ENCODE peak calls at places on chromosomes 2 and 18, in seven cellular contexts. Y is astrocyte of the spinal cord; I is effector memory CD4-positive, alpha-beta T cell; G is mammary epithelial cell; R is AG04450; K is right lobe of liver; A is fibroblast of pulmonary artery. L is an unnamed sample.

GRCh38 chr2:182581196-182581935 is 134.7 kb upstream of the DNAJC10 start:
- DNase-seq in Y (peak), I (no peak), G (no peak), R (no peak), K (no peak), A (peak), L (no peak)

GRCh38 chr2:18824915-18825314 is 235.5 kb upstream of the NT5C1B start:
- DNase-seq in Y (no peak), I (no peak), G (no peak), R (no peak), K (no peak), A (no peak), L (no peak)

GRCh38 chr18:64474751-64475150 is 325.9 kb upstream of the LINC00305 start:
- DNase-seq in Y (no peak), I (no peak), G (no peak), R (no peak), K (no peak), A (no peak), L (no peak)

GRCh38 chr2:149817206-149817605 is 229.6 kb upstream of the MMADHC start:
- DNase-seq in Y (peak), I (no peak), G (no peak), R (no peak), K (no peak), A (peak), L (no peak)

GRCh38 chr2:26640331-26640745 is 828 bp downstream of the CIB4 start:
- DNase-seq in Y (peak), I (no peak), G (peak), R (no peak), K (no peak), A (peak), L (no peak)

GRCh38 chr2:240597054-240597418 is 10.5 kb downstream of the CAPN10 start:
- DNase-seq in Y (no peak), I (no peak), G (no peak), R (no peak), K (peak), A (no peak), L (peak)

GRCh38 chr2:225793736-225794550 is 394.4 kb downstream of the NYAP2 start:
- DNase-seq in Y (no peak), I (no peak), G (no peak), R (no peak), K (no peak), A (no peak), L (no peak)

GRCh38 chr2:142682528-142682927 is 194.9 kb upstream of the KYNU start:
- DNase-seq in Y (peak), I (no peak), G (peak), R (no peak), K (no peak), A (peak), L (no peak)

GRCh38 chr2:167294775-167295140 is 406.5 kb downstream of the XIRP2 start:
- DNase-seq in Y (no peak), I (no peak), G (peak), R (no peak), K (no peak), A (peak), L (no peak)

GRCh38 chr2:239756392-239757153 is 268.6 kb downstream of the NDUFA10 start:
- DNase-seq in Y (peak), I (no peak), G (no peak), R (no peak), K (peak), A (peak), L (peak)

GRCh38 chr2:127158614-127159290 is 51.8 kb upstream of the BIN1 start:
- DNase-seq in Y (no peak), I (no peak), G (no peak), R (no peak), K (no peak), A (no peak), L (no peak)

GRCh38 chr2:96470089-96470488 is 35.1 kb downstream of the NEURL3 start:
- DNase-seq in Y (no peak), I (no peak), G (no peak), R (no peak), K (no peak), A (no peak), L (no peak)

GRCh38 chr2:133640103-133640502 is 71.8 kb upstream of the NCKAP5 start:
- DNase-seq in Y (no peak), I (no peak), G (no peak), R (no peak), K (no peak), A (no peak), L (no peak)

GRCh38 chr2:19649785-19650380 is 251.9 kb downstream of the TTC32 start:
- DNase-seq in Y (peak), I (no peak), G (peak), R (peak), K (no peak), A (peak), L (peak)

GRCh38 chr2:151175857-151176256 is 85.8 kb downstream of the RBM43 start:
- DNase-seq in Y (no peak), I (no peak), G (no peak), R (no peak), K (no peak), A (no peak), L (no peak)

GRCh38 chr2:120398051-120398960 is 52.4 kb downstream of the INHBB start:
- DNase-seq in Y (peak), I (no peak), G (peak), R (peak), K (peak), A (peak), L (no peak)

GRCh38 chr2:68727698-68728375 is 6.8 kb upstream of the ARHGAP25 start:
- DNase-seq in Y (peak), I (no peak), G (no peak), R (peak), K (no peak), A (peak), L (no peak)

GRCh38 chr2:36578343-36579296 is 19.3 kb downstream of the FEZ2 start:
- DNase-seq in Y (no peak), I (no peak), G (peak), R (no peak), K (no peak), A (no peak), L (no peak)

GRCh38 chr2:181621779-181622490 is 35.0 kb downstream of the CERKL start:
- DNase-seq in Y (no peak), I (no peak), G (no peak), R (no peak), K (no peak), A (no peak), L (no peak)

GRCh38 chr2:173148520-173148919 is 72.9 kb downstream of the MAP3K20 start:
- DNase-seq in Y (no peak), I (no peak), G (peak), R (no peak), K (no peak), A (peak), L (no peak)

GRCh38 chr2:141187063-141187429 is 943.8 kb downstream of the LRP1B start:
- DNase-seq in Y (no peak), I (no peak), G (no peak), R (peak), K (no peak), A (peak), L (no peak)

GRCh38 chr2:82340578-82341053 is 2036.1 kb upstream of the LRRTM1 start:
- DNase-seq in Y (no peak), I (no peak), G (no peak), R (no peak), K (no peak), A (no peak), L (no peak)

GRCh38 chr2:76998713-76999112 is 523.5 kb downstream of the LRRTM4 start:
- DNase-seq in Y (peak), I (no peak), G (no peak), R (no peak), K (no peak), A (no peak), L (no peak)

GRCh38 chr2:139905624-139906023 is 1125.4 kb upstream of the NXPH2 start:
- DNase-seq in Y (no peak), I (no peak), G (no peak), R (no peak), K (no peak), A (no peak), L (no peak)

GRCh38 chr2:203077458-203077857 is 62.8 kb downstream of the NBEAL1 start:
- DNase-seq in Y (peak), I (no peak), G (no peak), R (no peak), K (no peak), A (peak), L (no peak)

GRCh38 chr2:218984239-218985020 is 554 bp downstream of the FEV start:
- DNase-seq in Y (no peak), I (no peak), G (no peak), R (no peak), K (no peak), A (peak), L (peak)
- H3K4me3 ChIP-seq in Y (no peak), I (no peak), G (no peak), R (no peak), K (no peak), A (no peak), L (peak)

GRCh38 chr18:34493566-34494358 is 216.3 kb upstream of the DTNA start:
- DNase-seq in Y (peak), I (no peak), G (peak), R (no peak), K (peak), A (peak), L (peak)

GRCh38 chr18:34492652-34493051 is 217.4 kb upstream of the DTNA start:
- DNase-seq in Y (peak), I (no peak), G (peak), R (no peak), K (no peak), A (peak), L (no peak)

GRCh38 chr18:34493099-34493544 is 217.0 kb upstream of the DTNA start:
- DNase-seq in Y (peak), I (no peak), G (peak), R (no peak), K (peak), A (peak), L (peak)

GRCh38 chr18:34494359-34494696 is 215.8 kb upstream of the DTNA start:
- DNase-seq in Y (no peak), I (no peak), G (no peak), R (no peak), K (no peak), A (no peak), L (peak)

DNA sequence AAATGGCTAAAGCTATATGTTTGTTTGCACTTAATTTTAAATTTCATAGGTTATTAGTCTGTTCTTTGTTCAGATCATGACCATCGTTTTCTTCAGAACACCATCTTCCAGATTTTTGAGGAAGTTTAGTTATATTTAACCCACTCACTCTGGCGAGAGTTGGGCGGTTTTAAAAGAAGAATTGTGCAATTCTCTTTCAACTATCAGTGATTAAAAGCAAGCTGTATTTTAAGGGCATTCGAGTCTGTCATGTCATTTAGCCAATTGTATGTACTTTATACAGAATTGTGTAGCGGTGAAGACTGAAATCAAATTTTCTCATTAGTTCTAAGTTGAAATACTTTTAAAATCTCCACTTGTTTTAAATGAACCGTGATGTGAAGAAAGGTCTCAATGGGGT is 214.7 kb upstream of the DTNA start:
- DNase-seq in Y (no peak), I (no peak), G (no peak), R (no peak), K (no peak), A (no peak), L (no peak)
- H3K4me3 ChIP-seq in Y (no peak), I (no peak), G (no peak), R (no peak), K (no peak), A (no peak), L (peak)

GRCh38 chr2:237603718-237604362 is 13.3 kb upstream of the RAB17 start:
- DNase-seq in Y (peak), I (peak), G (no peak), R (peak), K (no peak), A (peak), L (no peak)

GRCh38 chr2:237601453-237602116 is 11.1 kb upstream of the RAB17 start:
- DNase-seq in Y (no peak), I (no peak), G (no peak), R (no peak), K (no peak), A (no peak), L (no peak)

GRCh38 chr2:237602409-237602808 is 11.9 kb upstream of the RAB17 start:
- DNase-seq in Y (no peak), I (no peak), G (no peak), R (no peak), K (no peak), A (no peak), L (no peak)

GRCh38 chr2:237604391-237604790 is 13.9 kb upstream of the RAB17 start:
- DNase-seq in Y (no peak), I (no peak), G (no peak), R (no peak), K (no peak), A (no peak), L (no peak)

GRCh38 chr2:237603049-237603717 is 12.6 kb upstream of the RAB17 start:
- DNase-seq in Y (no peak), I (no peak), G (no peak), R (no peak), K (no peak), A (no peak), L (no peak)
- H3K4me3 ChIP-seq in Y (no peak), I (no peak), G (no peak), R (no peak), K (no peak), A (no peak), L (no peak)

DNA sequence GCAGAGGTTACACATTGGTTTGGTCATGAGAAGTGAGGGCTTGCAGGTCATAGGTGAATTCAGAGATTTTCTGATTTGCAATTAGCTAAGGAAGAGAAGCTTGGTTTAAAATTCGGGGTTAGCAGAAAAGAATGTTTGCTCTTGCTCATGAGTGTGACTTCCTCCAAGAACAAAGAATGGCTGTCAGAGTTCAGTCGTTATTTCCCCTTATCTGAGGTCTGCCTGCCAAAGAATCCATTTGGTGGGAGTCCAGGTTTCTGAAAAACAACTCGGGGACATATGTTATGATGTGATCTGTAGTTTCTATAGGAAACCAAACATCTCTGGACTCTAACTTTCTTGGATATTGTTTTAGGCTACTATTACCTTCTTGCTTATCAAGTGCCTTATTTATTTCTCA is 3.2 kb upstream of the UGT1A6 start:
- DNase-seq in Y (no peak), I (no peak), G (no peak), R (no peak), K (no peak), A (peak), L (no peak)
- H3K4me3 ChIP-seq in Y (no peak), I (no peak), G (no peak), R (no peak), K (no peak), A (no peak), L (no peak)

DNA sequence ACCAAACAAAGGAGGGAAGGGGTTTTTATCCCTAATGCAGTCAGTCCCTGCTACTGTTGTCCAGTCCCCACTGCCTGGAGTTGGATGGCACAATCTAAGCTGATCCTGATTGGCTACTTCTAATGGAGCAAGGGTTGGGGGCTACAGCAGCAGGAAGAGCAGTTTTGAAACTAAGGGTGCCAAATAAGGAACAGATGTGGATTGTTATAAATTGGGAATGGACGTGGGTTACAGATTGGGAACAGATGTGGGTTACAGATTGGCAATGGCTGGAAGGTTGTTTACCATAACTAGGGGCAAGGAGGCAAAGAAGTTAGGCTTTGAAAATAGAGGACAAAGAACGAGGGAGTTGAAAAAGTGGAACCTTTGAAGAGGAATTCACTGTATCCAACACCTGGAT is 16.0 kb upstream of the PROM2 start:
- DNase-seq in Y (no peak), I (no peak), G (no peak), R (no peak), K (no peak), A (no peak), L (no peak)
- H3K4me3 ChIP-seq in Y (no peak), I (no peak), G (no peak), R (no peak), K (no peak), A (no peak), L (no peak)

GRCh38 chr2:200308001-200308400 is 1.5 kb downstream of the SPATS2L start:
- DNase-seq in Y (peak), I (no peak), G (peak), R (no peak), K (no peak), A (peak), L (no peak)

GRCh38 chr2:200309296-200309846 is 2.9 kb downstream of the SPATS2L start:
- DNase-seq in Y (no peak), I (no peak), G (no peak), R (no peak), K (no peak), A (no peak), L (no peak)

GRCh38 chr2:200308421-200309295 is 2.2 kb downstream of the SPATS2L start:
- DNase-seq in Y (peak), I (no peak), G (peak), R (no peak), K (no peak), A (peak), L (no peak)

GRCh38 chr2:200310545-200310971 is 4.1 kb downstream of the SPATS2L start:
- DNase-seq in Y (peak), I (no peak), G (no peak), R (no peak), K (no peak), A (peak), L (no peak)

GRCh38 chr2:200311139-200311538 is 4.6 kb downstream of the SPATS2L start:
- DNase-seq in Y (no peak), I (no peak), G (no peak), R (no peak), K (no peak), A (no peak), L (no peak)
- H3K4me3 ChIP-seq in Y (no peak), I (no peak), G (no peak), R (no peak), K (no peak), A (no peak), L (no peak)